ENCODE peak calls at places on chromosomes 13 and 19, in ten cellular contexts. H is psoas muscle, W is lower lobe of right lung, F is K562, O is mucosa of descending colon, R is pancreas, E is natural killer cell, K is PC-3, Z is T-helper 17 cell, D is heart left ventricle. B is an unnamed sample.
A peak's percentile ranks its signal among the peaks of the same experiment; 100 is the strongest.

GRCh38 chr19:54436561-54437229 is 12.3 kb upstream of the LENG8 start:
- ATAC-seq in H (peak; percentile 70), W (no peak), F (no peak), O (no peak), R (no peak), E (no peak), K (no peak), Z (no peak), D (no peak), B (no peak)

GRCh38 chr19:9566729-9567128 is 17.6 kb downstream of the ZNF121 start:
- ATAC-seq in H (no peak), W (no peak), F (no peak), O (no peak), R (no peak), E (no peak), K (no peak), Z (no peak), D (no peak), B (no peak)

GRCh38 chr19:3669134-3669436 is 31.2 kb downstream of the PIP5K1C start:
- ATAC-seq in H (no peak), W (no peak), F (no peak), O (peak; percentile 20), R (no peak), E (no peak), K (no peak), Z (no peak), D (no peak), B (no peak)

GRCh38 chr13:20247963-20248362 is 15.8 kb upstream of the GJB6 start:
- ATAC-seq in H (no peak), W (no peak), F (no peak), O (no peak), R (no peak), E (no peak), K (no peak), Z (no peak), D (no peak), B (no peak)

GRCh38 chr13:45654633-45655349 is 39.3 kb upstream of the ERICH6B start:
- ATAC-seq in H (no peak), W (no peak), F (no peak), O (no peak), R (no peak), E (peak; percentile 10), K (no peak), Z (no peak), D (no peak), B (no peak)

GRCh38 chr13:44688652-44689051 is 112.5 kb upstream of the TSC22D1 start:
- ATAC-seq in H (no peak), W (no peak), F (no peak), O (no peak), R (no peak), E (no peak), K (no peak), Z (no peak), D (no peak), B (no peak)

GRCh38 chr19:45419396-45419795 is 4.3 kb downstream of the ERCC1 start:
- ATAC-seq in H (no peak), W (peak; percentile 29), F (no peak), O (no peak), R (no peak), E (no peak), K (no peak), Z (peak; percentile 35), D (no peak), B (no peak)

GRCh38 chr13:112168771-112169170 is 101.8 kb downstream of the SOX1 start:
- ATAC-seq in H (no peak), W (no peak), F (no peak), O (no peak), R (no peak), E (no peak), K (no peak), Z (no peak), D (no peak), B (no peak)

GRCh38 chr13:109010912-109011311 is 381.5 kb downstream of the MYO16 start:
- ATAC-seq in H (no peak), W (no peak), F (no peak), O (no peak), R (no peak), E (no peak), K (no peak), Z (no peak), D (no peak), B (no peak)

GRCh38 chr13:112842343-112842856 is 126.6 kb upstream of the MCF2L start:
- ATAC-seq in H (peak; percentile 76), W (peak; percentile 22), F (no peak), O (no peak), R (no peak), E (no peak), K (no peak), Z (no peak), D (peak; percentile 48), B (peak; percentile 64)

GRCh38 chr19:14672043-14672872 is 2.4 kb downstream of the ADGRE3 start:
- ATAC-seq in H (no peak), W (peak; percentile 90), F (no peak), O (peak; percentile 21), R (no peak), E (peak; percentile 89), K (no peak), Z (peak; percentile 90), D (no peak), B (no peak)

GRCh38 chr13:96993660-96994029 is 631 bp downstream of the OXGR1 start:
- ATAC-seq in H (no peak), W (peak; percentile 25), F (peak; percentile 26), O (peak; percentile 47), R (no peak), E (no peak), K (no peak), Z (no peak), D (peak; percentile 20), B (no peak)

GRCh38 chr19:33278023-33278402 is 24.3 kb downstream of the CEBPA start:
- ATAC-seq in H (no peak), W (no peak), F (no peak), O (no peak), R (no peak), E (no peak), K (no peak), Z (no peak), D (no peak), B (no peak)

GRCh38 chr13:110251227-110251791 is 55.6 kb downstream of the COL4A1 start:
- ATAC-seq in H (no peak), W (no peak), F (no peak), O (peak; percentile 7), R (peak; percentile 83), E (no peak), K (no peak), Z (no peak), D (peak; percentile 40), B (no peak)

GRCh38 chr13:108270442-108270841 is 924 bp downstream of the TNFSF13B start:
- ATAC-seq in H (peak; percentile 15), W (no peak), F (peak; percentile 36), O (peak; percentile 36), R (peak; percentile 29), E (peak; percentile 11), K (no peak), Z (peak; percentile 44), D (no peak), B (no peak)

GRCh38 chr13:60402022-60402421 is 5.0 kb downstream of the TDRD3 start:
- ATAC-seq in H (no peak), W (no peak), F (no peak), O (peak; percentile 30), R (no peak), E (no peak), K (peak; percentile 53), Z (no peak), D (no peak), B (no peak)

GRCh38 chr13:33257786-33258185 is 27.8 kb downstream of the STARD13 start:
- ATAC-seq in H (no peak), W (no peak), F (no peak), O (no peak), R (no peak), E (no peak), K (no peak), Z (no peak), D (no peak), B (no peak)

GRCh38 chr13:79604752-79605151 is 123.8 kb downstream of the NDFIP2 start:
- ATAC-seq in H (no peak), W (no peak), F (no peak), O (no peak), R (no peak), E (no peak), K (no peak), Z (no peak), D (no peak), B (no peak)

GRCh38 chr13:33879044-33879596 is 61.2 kb downstream of the RFC3 start:
- ATAC-seq in H (no peak), W (no peak), F (no peak), O (no peak), R (no peak), E (no peak), K (peak; percentile 55), Z (no peak), D (no peak), B (no peak)

GRCh38 chr13:97234742-97235141 is 12.6 kb downstream of the MBNL2 start:
- ATAC-seq in H (no peak), W (peak; percentile 57), F (no peak), O (peak; percentile 89), R (peak; percentile 38), E (no peak), K (no peak), Z (no peak), D (no peak), B (no peak)

GRCh38 chr13:80133631-80134083 is 207.3 kb downstream of the SPRY2 start:
- ATAC-seq in H (no peak), W (peak; percentile 25), F (no peak), O (peak; percentile 40), R (peak; percentile 16), E (no peak), K (no peak), Z (no peak), D (no peak), B (peak; percentile 13)

GRCh38 chr19:57248646-57249045 is 8.2 kb downstream of the ZNF805 start:
- ATAC-seq in H (no peak), W (no peak), F (no peak), O (no peak), R (no peak), E (no peak), K (no peak), Z (no peak), D (no peak), B (no peak)

GRCh38 chr13:70579941-70580340 is 471.7 kb upstream of the KLHL1 start:
- ATAC-seq in H (no peak), W (no peak), F (no peak), O (no peak), R (no peak), E (no peak), K (no peak), Z (no peak), D (no peak), B (no peak)

GRCh38 chr19:45515081-45515624 is 7.9 kb downstream of the VASP start:
- ATAC-seq in H (peak; percentile 42), W (peak; percentile 85), F (peak; percentile 69), O (peak; percentile 42), R (no peak), E (peak; percentile 78), K (no peak), Z (peak; percentile 69), D (peak; percentile 81), B (peak; percentile 67)

GRCh38 chr19:38099966-38100365 is 124.1 kb downstream of the DPF1 start:
- ATAC-seq in H (no peak), W (no peak), F (no peak), O (no peak), R (no peak), E (no peak), K (no peak), Z (no peak), D (no peak), B (no peak)

GRCh38 chr13:31134055-31134711 is 27.5 kb downstream of the HSPH1 start:
- ATAC-seq in H (no peak), W (no peak), F (no peak), O (no peak), R (no peak), E (no peak), K (no peak), Z (peak; percentile 9), D (no peak), B (no peak)

GRCh38 chr19:14127176-14127575 is 9.2 kb downstream of the ASF1B start:
- ATAC-seq in H (peak; percentile 86), W (peak; percentile 86), F (no peak), O (peak; percentile 43), R (no peak), E (peak; percentile 32), K (no peak), Z (no peak), D (peak; percentile 77), B (no peak)

GRCh38 chr19:33876192-33876591 is 79.5 kb downstream of the KCTD15 start:
- ATAC-seq in H (no peak), W (no peak), F (no peak), O (no peak), R (no peak), E (no peak), K (no peak), Z (no peak), D (no peak), B (no peak)